ENCODE peak calls at places on chromosomes 2 and 18, in six cellular contexts. One of them, this sample, is unnamed.

GRCh38 chr2:111121873-111122630 is 1.3 kb downstream of the BCL2L11 start:
- DNase-seq in activated B cell treated with CpG ODN at 0.5 μM for 24 hours: peak
- DNase-seq in WTC11: peak
- DNase-seq in ovary: peak
- DNase-seq in cardiac muscle cell: peak
- DNase-seq in astrocyte: peak
- DNase-seq in this sample: peak

GRCh38 chr2:144708641-144709040 is 188.7 kb upstream of the ZEB2 start:
- DNase-seq in activated B cell treated with CpG ODN at 0.5 μM for 24 hours: no peak
- DNase-seq in WTC11: no peak
- DNase-seq in ovary: no peak
- DNase-seq in cardiac muscle cell: no peak
- DNase-seq in astrocyte: no peak
- DNase-seq in this sample: no peak

GRCh38 chr2:121192576-121192975 is 92.4 kb downstream of the TFCP2L1 start:
- DNase-seq in activated B cell treated with CpG ODN at 0.5 μM for 24 hours: no peak
- DNase-seq in WTC11: no peak
- DNase-seq in ovary: no peak
- DNase-seq in cardiac muscle cell: no peak
- DNase-seq in astrocyte: no peak
- DNase-seq in this sample: peak

GRCh38 chr2:168062054-168062453 is 185.3 kb downstream of the STK39 start:
- DNase-seq in activated B cell treated with CpG ODN at 0.5 μM for 24 hours: no peak
- DNase-seq in WTC11: no peak
- DNase-seq in ovary: no peak
- DNase-seq in cardiac muscle cell: no peak
- DNase-seq in astrocyte: no peak
- DNase-seq in this sample: no peak

GRCh38 chr2:221676566-221677172 is 104.6 kb upstream of the EPHA4 start:
- DNase-seq in activated B cell treated with CpG ODN at 0.5 μM for 24 hours: no peak
- DNase-seq in WTC11: no peak
- DNase-seq in ovary: no peak
- DNase-seq in cardiac muscle cell: no peak
- DNase-seq in astrocyte: peak
- DNase-seq in this sample: no peak

GRCh38 chr2:156191547-156191946 is 141.0 kb downstream of the NR4A2 start:
- DNase-seq in activated B cell treated with CpG ODN at 0.5 μM for 24 hours: no peak
- DNase-seq in WTC11: no peak
- DNase-seq in ovary: no peak
- DNase-seq in cardiac muscle cell: no peak
- DNase-seq in astrocyte: peak
- DNase-seq in this sample: no peak

GRCh38 chr2:147182260-147182659 is 662.6 kb upstream of the ACVR2A start:
- DNase-seq in activated B cell treated with CpG ODN at 0.5 μM for 24 hours: no peak
- DNase-seq in WTC11: no peak
- DNase-seq in ovary: no peak
- DNase-seq in cardiac muscle cell: no peak
- DNase-seq in astrocyte: no peak
- DNase-seq in this sample: no peak

GRCh38 chr2:201795608-201796477 is 10.5 kb upstream of the CDK15 start:
- DNase-seq in activated B cell treated with CpG ODN at 0.5 μM for 24 hours: no peak
- DNase-seq in WTC11: peak
- DNase-seq in ovary: peak
- DNase-seq in cardiac muscle cell: peak
- DNase-seq in astrocyte: peak
- DNase-seq in this sample: peak

GRCh38 chr18:78904179-78904531 is 75.5 kb upstream of the SALL3 start:
- DNase-seq in activated B cell treated with CpG ODN at 0.5 μM for 24 hours: no peak
- DNase-seq in WTC11: no peak
- DNase-seq in ovary: no peak
- DNase-seq in cardiac muscle cell: no peak
- DNase-seq in astrocyte: no peak
- DNase-seq in this sample: no peak

GRCh38 chr2:20626698-20627471 is 24.0 kb downstream of the HS1BP3 start:
- DNase-seq in activated B cell treated with CpG ODN at 0.5 μM for 24 hours: no peak
- DNase-seq in WTC11: no peak
- DNase-seq in ovary: peak
- DNase-seq in cardiac muscle cell: no peak
- DNase-seq in astrocyte: no peak
- DNase-seq in this sample: peak

GRCh38 chr18:58373486-58373885 is 255.4 kb downstream of the ALPK2 start:
- DNase-seq in activated B cell treated with CpG ODN at 0.5 μM for 24 hours: no peak
- DNase-seq in WTC11: no peak
- DNase-seq in ovary: no peak
- DNase-seq in cardiac muscle cell: no peak
- DNase-seq in astrocyte: no peak
- DNase-seq in this sample: no peak

GRCh38 chr2:226799211-226799975 is at the start of gene IRS1:
- DNase-seq in activated B cell treated with CpG ODN at 0.5 μM for 24 hours: peak
- DNase-seq in WTC11: peak
- DNase-seq in ovary: peak
- DNase-seq in cardiac muscle cell: peak
- DNase-seq in astrocyte: peak
- DNase-seq in this sample: peak

GRCh38 chr2:74010087-74010541 is 25.4 kb downstream of the TET3 start:
- DNase-seq in activated B cell treated with CpG ODN at 0.5 μM for 24 hours: no peak
- DNase-seq in WTC11: no peak
- DNase-seq in ovary: peak
- DNase-seq in cardiac muscle cell: no peak
- DNase-seq in astrocyte: no peak
- DNase-seq in this sample: no peak

GRCh38 chr2:240134956-240135520 is 1.1 kb downstream of the COPS9 start:
- DNase-seq in activated B cell treated with CpG ODN at 0.5 μM for 24 hours: no peak
- DNase-seq in WTC11: no peak
- DNase-seq in ovary: no peak
- DNase-seq in cardiac muscle cell: no peak
- DNase-seq in astrocyte: no peak
- DNase-seq in this sample: no peak

GRCh38 chr2:144071461-144071860 is 448.5 kb downstream of the ZEB2 start:
- DNase-seq in activated B cell treated with CpG ODN at 0.5 μM for 24 hours: no peak
- DNase-seq in WTC11: no peak
- DNase-seq in ovary: no peak
- DNase-seq in cardiac muscle cell: no peak
- DNase-seq in astrocyte: no peak
- DNase-seq in this sample: no peak

GRCh38 chr2:227717687-227718567 is at the start of gene SLC19A3:
- DNase-seq in activated B cell treated with CpG ODN at 0.5 μM for 24 hours: no peak
- DNase-seq in WTC11: peak
- DNase-seq in ovary: peak
- DNase-seq in cardiac muscle cell: peak
- DNase-seq in astrocyte: peak
- DNase-seq in this sample: peak

GRCh38 chr2:103284750-103285149 is 522.9 kb downstream of the TMEM182 start:
- DNase-seq in activated B cell treated with CpG ODN at 0.5 μM for 24 hours: no peak
- DNase-seq in WTC11: no peak
- DNase-seq in ovary: no peak
- DNase-seq in cardiac muscle cell: no peak
- DNase-seq in astrocyte: no peak
- DNase-seq in this sample: no peak

GRCh38 chr2:103285354-103285753 is 523.5 kb downstream of the TMEM182 start:
- DNase-seq in activated B cell treated with CpG ODN at 0.5 μM for 24 hours: no peak
- DNase-seq in WTC11: no peak
- DNase-seq in ovary: no peak
- DNase-seq in cardiac muscle cell: no peak
- DNase-seq in astrocyte: no peak
- DNase-seq in this sample: no peak

GRCh38 chr2:103292570-103293265 is 530.9 kb downstream of the TMEM182 start:
- DNase-seq in activated B cell treated with CpG ODN at 0.5 μM for 24 hours: no peak
- DNase-seq in WTC11: peak
- DNase-seq in ovary: no peak
- DNase-seq in cardiac muscle cell: no peak
- DNase-seq in astrocyte: no peak
- DNase-seq in this sample: peak

GRCh38 chr2:103293266-103293583 is 531.4 kb downstream of the TMEM182 start:
- DNase-seq in activated B cell treated with CpG ODN at 0.5 μM for 24 hours: no peak
- DNase-seq in WTC11: no peak
- DNase-seq in ovary: no peak
- DNase-seq in cardiac muscle cell: no peak
- DNase-seq in astrocyte: no peak
- DNase-seq in this sample: no peak

GRCh38 chr2:103289101-103289725 is 527.4 kb downstream of the TMEM182 start:
- DNase-seq in activated B cell treated with CpG ODN at 0.5 μM for 24 hours: no peak
- DNase-seq in WTC11: peak
- DNase-seq in ovary: no peak
- DNase-seq in cardiac muscle cell: no peak
- DNase-seq in astrocyte: peak
- DNase-seq in this sample: no peak
- TF ChIP-seq CTCF in activated B cell treated with CpG ODN at 0.5 μM for 24 hours: no peak
- TF ChIP-seq CTCF in WTC11: no peak
- TF ChIP-seq CTCF in ovary: no peak
- TF ChIP-seq CTCF in cardiac muscle cell: peak
- TF ChIP-seq CTCF in astrocyte: peak
- TF ChIP-seq CTCF in this sample: no peak

GRCh38 chr18:24518596-24518995 is 58.2 kb downstream of the HRH4 start:
- DNase-seq in activated B cell treated with CpG ODN at 0.5 μM for 24 hours: no peak
- DNase-seq in WTC11: no peak
- DNase-seq in ovary: no peak
- DNase-seq in cardiac muscle cell: no peak
- DNase-seq in astrocyte: no peak
- DNase-seq in this sample: no peak
- TF ChIP-seq CTCF in activated B cell treated with CpG ODN at 0.5 μM for 24 hours: no peak
- TF ChIP-seq CTCF in WTC11: no peak
- TF ChIP-seq CTCF in ovary: no peak
- TF ChIP-seq CTCF in cardiac muscle cell: no peak
- TF ChIP-seq CTCF in astrocyte: no peak
- TF ChIP-seq CTCF in this sample: no peak

GRCh38 chr2:187453078-187453641 is 5.1 kb upstream of the CALCRL start:
- DNase-seq in activated B cell treated with CpG ODN at 0.5 μM for 24 hours: no peak
- DNase-seq in WTC11: no peak
- DNase-seq in ovary: no peak
- DNase-seq in cardiac muscle cell: peak
- DNase-seq in astrocyte: no peak
- DNase-seq in this sample: no peak
- TF ChIP-seq CTCF in activated B cell treated with CpG ODN at 0.5 μM for 24 hours: no peak
- TF ChIP-seq CTCF in WTC11: peak
- TF ChIP-seq CTCF in ovary: peak
- TF ChIP-seq CTCF in cardiac muscle cell: peak
- TF ChIP-seq CTCF in astrocyte: peak
- TF ChIP-seq CTCF in this sample: no peak

GRCh38 chr2:237685408-237685807 is 58.0 kb downstream of the LRRFIP1 start:
- DNase-seq in activated B cell treated with CpG ODN at 0.5 μM for 24 hours: no peak
- DNase-seq in WTC11: no peak
- DNase-seq in ovary: no peak
- DNase-seq in cardiac muscle cell: no peak
- DNase-seq in astrocyte: no peak
- DNase-seq in this sample: no peak
- TF ChIP-seq CTCF in activated B cell treated with CpG ODN at 0.5 μM for 24 hours: no peak
- TF ChIP-seq CTCF in WTC11: no peak
- TF ChIP-seq CTCF in ovary: no peak
- TF ChIP-seq CTCF in cardiac muscle cell: peak
- TF ChIP-seq CTCF in astrocyte: peak
- TF ChIP-seq CTCF in this sample: no peak

DNA sequence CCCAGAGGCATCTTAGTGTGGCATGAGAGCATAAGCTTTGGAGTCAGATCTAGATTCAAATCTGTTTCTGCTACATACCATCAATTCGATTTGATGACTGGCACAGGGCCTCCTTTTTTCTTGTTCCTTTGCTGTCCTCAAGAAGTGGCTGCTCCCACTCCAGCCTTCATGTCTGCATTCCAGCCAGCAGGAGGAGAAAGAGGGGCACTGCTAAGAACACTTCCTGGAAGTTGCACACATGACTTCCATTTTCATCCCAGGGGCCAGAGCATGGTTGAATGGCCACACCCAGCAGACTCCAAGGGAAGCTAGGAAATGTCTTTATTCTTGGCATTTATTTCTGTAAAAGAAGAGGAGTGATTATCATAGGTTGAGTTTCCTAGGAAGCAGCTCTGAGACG is 50.4 kb downstream of the EML6 start:
- DNase-seq in activated B cell treated with CpG ODN at 0.5 μM for 24 hours: no peak
- DNase-seq in WTC11: peak
- DNase-seq in ovary: no peak
- DNase-seq in cardiac muscle cell: no peak
- DNase-seq in astrocyte: no peak
- DNase-seq in this sample: no peak
- TF ChIP-seq CTCF in activated B cell treated with CpG ODN at 0.5 μM for 24 hours: no peak
- TF ChIP-seq CTCF in WTC11: peak
- TF ChIP-seq CTCF in ovary: no peak
- TF ChIP-seq CTCF in cardiac muscle cell: peak
- TF ChIP-seq CTCF in astrocyte: peak
- TF ChIP-seq CTCF in this sample: no peak

GRCh38 chr2:43190305-43191052 is 35.9 kb downstream of the ZFP36L2 start:
- DNase-seq in activated B cell treated with CpG ODN at 0.5 μM for 24 hours: no peak
- DNase-seq in WTC11: no peak
- DNase-seq in ovary: no peak
- DNase-seq in cardiac muscle cell: no peak
- DNase-seq in astrocyte: no peak
- DNase-seq in this sample: no peak

GRCh38 chr2:43193652-43193995 is 32.8 kb downstream of the ZFP36L2 start:
- DNase-seq in activated B cell treated with CpG ODN at 0.5 μM for 24 hours: no peak
- DNase-seq in WTC11: no peak
- DNase-seq in ovary: no peak
- DNase-seq in cardiac muscle cell: no peak
- DNase-seq in astrocyte: no peak
- DNase-seq in this sample: no peak

GRCh38 chr2:43192939-43193651 is 33.3 kb downstream of the ZFP36L2 start:
- DNase-seq in activated B cell treated with CpG ODN at 0.5 μM for 24 hours: no peak
- DNase-seq in WTC11: no peak
- DNase-seq in ovary: no peak
- DNase-seq in cardiac muscle cell: no peak
- DNase-seq in astrocyte: no peak
- DNase-seq in this sample: no peak

GRCh38 chr2:43193996-43194869 is 32.2 kb downstream of the ZFP36L2 start:
- DNase-seq in activated B cell treated with CpG ODN at 0.5 μM for 24 hours: no peak
- DNase-seq in WTC11: no peak
- DNase-seq in ovary: no peak
- DNase-seq in cardiac muscle cell: no peak
- DNase-seq in astrocyte: no peak
- DNase-seq in this sample: no peak

GRCh38 chr2:43192039-43192438 is 34.4 kb downstream of the ZFP36L2 start:
- DNase-seq in activated B cell treated with CpG ODN at 0.5 μM for 24 hours: no peak
- DNase-seq in WTC11: peak
- DNase-seq in ovary: no peak
- DNase-seq in cardiac muscle cell: no peak
- DNase-seq in astrocyte: no peak
- DNase-seq in this sample: no peak
- TF ChIP-seq CTCF in activated B cell treated with CpG ODN at 0.5 μM for 24 hours: no peak
- TF ChIP-seq CTCF in WTC11: no peak
- TF ChIP-seq CTCF in ovary: no peak
- TF ChIP-seq CTCF in cardiac muscle cell: peak
- TF ChIP-seq CTCF in astrocyte: no peak
- TF ChIP-seq CTCF in this sample: no peak

GRCh38 chr2:169452080-169452479 is 27.2 kb upstream of the BBS5 start:
- DNase-seq in activated B cell treated with CpG ODN at 0.5 μM for 24 hours: no peak
- DNase-seq in WTC11: no peak
- DNase-seq in ovary: no peak
- DNase-seq in cardiac muscle cell: peak
- DNase-seq in astrocyte: peak
- DNase-seq in this sample: no peak
- TF ChIP-seq CTCF in activated B cell treated with CpG ODN at 0.5 μM for 24 hours: no peak
- TF ChIP-seq CTCF in WTC11: no peak
- TF ChIP-seq CTCF in ovary: no peak
- TF ChIP-seq CTCF in cardiac muscle cell: peak
- TF ChIP-seq CTCF in astrocyte: peak
- TF ChIP-seq CTCF in this sample: peak